ENCODE peak calls at places on chromosomes 2 and 18, in ten cellular contexts. Q is endothelial cell of umbilical vein, V is left ventricle myocardium inferior, F is thoracic aorta, S is colonic mucosa, J is BE2C, G is cardiac muscle cell, I is fibroblast of mammary gland, B is heart right ventricle, E is BJ. X is an unnamed sample.

GRCh38 chr2:171778515-171778914 is 91.2 kb downstream of the DYNC1I2 start:
- DNase-seq in F (no peak), V (no peak), G (no peak), I (no peak), J (no peak), B (no peak), Q (no peak), E (no peak), S (no peak), X (no peak)

GRCh38 chr18:13613591-13614317 is 112.6 kb downstream of the FAM210A start:
- DNase-seq in E (no peak), B (no peak), S (no peak), I (no peak), J (no peak), Q (no peak), G (no peak), F (no peak), V (no peak), X (no peak)

GRCh38 chr18:38241216-38241615 is 675.6 kb upstream of the CELF4 start:
- DNase-seq in F (no peak), B (no peak), G (no peak), V (no peak), S (no peak), J (no peak), I (no peak), Q (no peak), E (no peak), X (no peak)

GRCh38 chr2:156585457-156585856 is 149.3 kb downstream of the GPD2 start:
- DNase-seq in G (no peak), E (no peak), V (no peak), F (no peak), B (no peak), S (no peak), J (no peak), Q (no peak), I (no peak), X (no peak)

GRCh38 chr2:8588831-8589191 is 93.0 kb upstream of the ID2 start:
- DNase-seq in Q (no peak), J (no peak), I (no peak), F (no peak), E (no peak), S (no peak), G (no peak), B (no peak), V (no peak), X (no peak)

GRCh38 chr2:158599609-158600008 is 142.9 kb downstream of the PKP4 start:
- DNase-seq in J (no peak), E (no peak), F (no peak), I (no peak), S (no peak), B (no peak), V (no peak), Q (no peak), G (no peak), X (no peak)

GRCh38 chr18:38369772-38370690 is 804.4 kb upstream of the CELF4 start:
- DNase-seq in F (no peak), G (no peak), B (no peak), J (no peak), V (no peak), S (no peak), I (no peak), E (no peak), Q (no peak), X (no peak)

GRCh38 chr2:215554689-215555088 is 118.8 kb upstream of the FN1 start:
- DNase-seq in F (no peak), E (no peak), G (peak), V (no peak), Q (peak), I (peak), J (no peak), S (no peak), B (no peak), X (no peak)

GRCh38 chr2:5148392-5149085 is 543.6 kb upstream of the SOX11 start:
- DNase-seq in I (no peak), E (no peak), F (no peak), Q (no peak), B (no peak), V (no peak), S (no peak), J (no peak), G (no peak), X (no peak)

GRCh38 chr2:113886479-113887383 is 3.2 kb upstream of the ACTR3 start:
- DNase-seq in J (no peak), I (peak), G (peak), V (peak), E (peak), B (no peak), Q (no peak), F (no peak), S (peak), X (peak)

GRCh38 chr2:149877064-149877463 is 289.5 kb upstream of the MMADHC start:
- DNase-seq in J (no peak), V (no peak), Q (no peak), E (no peak), F (no peak), S (no peak), G (no peak), I (no peak), B (no peak), X (no peak)

GRCh38 chr2:85642725-85643124 is 25.3 kb downstream of the SFTPB start:
- DNase-seq in Q (no peak), S (no peak), V (no peak), J (no peak), F (no peak), B (no peak), G (no peak), E (no peak), I (no peak), X (no peak)

GRCh38 chr2:194867328-194867727 is 789.7 kb upstream of the SLC39A10 start:
- DNase-seq in B (no peak), F (no peak), Q (peak), J (no peak), E (no peak), G (peak), V (no peak), S (no peak), I (peak), X (peak)

GRCh38 chr18:14941792-14942191 is 193.8 kb downstream of the ANKRD30B start:
- DNase-seq in E (no peak), S (no peak), G (no peak), V (no peak), Q (no peak), J (no peak), B (no peak), I (no peak), F (no peak), X (no peak)

GRCh38 chr2:218896501-218897393 is 16.1 kb downstream of the WNT10A start:
- DNase-seq in J (peak), E (no peak), B (no peak), F (no peak), S (peak), Q (no peak), I (no peak), G (no peak), V (no peak), X (peak)

GRCh38 chr18:6948238-6948637 is 169.4 kb downstream of the LAMA1 start:
- DNase-seq in Q (no peak), E (no peak), B (no peak), F (no peak), J (no peak), V (no peak), G (no peak), S (peak), I (no peak), X (no peak)

GRCh38 chr2:42071762-42072161 is 23.9 kb downstream of the PKDCC start:
- DNase-seq in I (peak), J (no peak), F (no peak), S (peak), E (no peak), Q (no peak), G (no peak), B (no peak), V (no peak), X (no peak)

GRCh38 chr2:186304064-186304463 is 182.0 kb upstream of the ZC3H15 start:
- DNase-seq in S (no peak), E (no peak), V (no peak), B (no peak), G (no peak), J (no peak), I (no peak), Q (no peak), F (no peak), X (no peak)

GRCh38 chr2:186308347-186308746 is 177.7 kb upstream of the ZC3H15 start:
- DNase-seq in E (no peak), G (peak), F (no peak), J (no peak), B (no peak), I (peak), S (no peak), V (no peak), Q (peak), X (peak)

GRCh38 chr2:186309901-186310300 is 176.2 kb upstream of the ZC3H15 start:
- DNase-seq in I (peak), Q (no peak), E (no peak), S (no peak), G (peak), F (no peak), V (no peak), J (no peak), B (no peak), X (peak)

GRCh38 chr2:186306754-186307153 is 179.3 kb upstream of the ZC3H15 start:
- DNase-seq in B (no peak), E (no peak), J (no peak), V (no peak), S (no peak), G (no peak), Q (no peak), F (no peak), I (no peak), X (no peak)

GRCh38 chr2:186307871-186308270 is 178.2 kb upstream of the ZC3H15 start:
- DNase-seq in S (no peak), J (no peak), Q (no peak), G (no peak), E (no peak), F (no peak), V (no peak), I (no peak), B (no peak), X (no peak)
- TF ChIP-seq CTCF in S (no peak), J (no peak), Q (no peak), G (no peak), E (no peak), F (no peak), V (no peak), I (no peak), B (no peak), X (no peak)

GRCh38 chr2:174343343-174343637 is 8.5 kb downstream of the SP9 start:
- DNase-seq in G (no peak), E (no peak), S (no peak), V (no peak), B (no peak), Q (no peak), I (no peak), F (no peak), J (no peak), X (no peak)

GRCh38 chr2:174342600-174343342 is 8.0 kb downstream of the SP9 start:
- DNase-seq in J (no peak), F (no peak), G (no peak), E (no peak), S (no peak), B (no peak), V (no peak), Q (peak), I (no peak), X (no peak)

GRCh38 chr2:174340400-174341300 is 5.9 kb downstream of the SP9 start:
- DNase-seq in S (no peak), V (no peak), B (no peak), Q (no peak), G (no peak), J (no peak), I (no peak), E (no peak), F (no peak), X (no peak)

GRCh38 chr2:174341301-174341994 is 6.7 kb downstream of the SP9 start:
- DNase-seq in B (peak), G (peak), J (peak), I (peak), Q (peak), V (peak), S (peak), E (peak), F (no peak), X (peak)

GRCh38 chr2:174341995-174342571 is 7.3 kb downstream of the SP9 start:
- DNase-seq in J (no peak), Q (no peak), V (no peak), E (no peak), G (no peak), I (no peak), F (no peak), S (no peak), B (no peak), X (no peak)
- H3K4me3 ChIP-seq in J (peak), Q (no peak), V (peak), E (no peak), G (peak), I (peak), F (peak), S (no peak), B (no peak), X (no peak)

GRCh38 chr18:59899298-59900221 is at the start of gene PMAIP1:
- DNase-seq in E (no peak), B (peak), J (peak), G (peak), V (peak), I (peak), S (peak), Q (peak), F (peak), X (peak)
- TF ChIP-seq CTCF in E (no peak), B (no peak), J (no peak), G (no peak), V (no peak), I (no peak), S (no peak), Q (no peak), F (no peak), X (no peak)

GRCh38 chr2:96903809-96904208 is 33.9 kb upstream of the SEMA4C start:
- DNase-seq in F (no peak), V (no peak), E (no peak), S (no peak), J (no peak), G (no peak), B (no peak), I (no peak), Q (no peak), X (no peak)

GRCh38 chr2:96906719-96907404 is 37.0 kb upstream of the SEMA4C start:
- DNase-seq in E (no peak), F (peak), I (peak), J (no peak), S (peak), V (peak), Q (no peak), B (peak), G (no peak), X (peak)

GRCh38 chr2:96909651-96910050 is 39.8 kb upstream of the SEMA4C start:
- DNase-seq in G (no peak), B (peak), J (no peak), I (no peak), V (peak), F (no peak), S (no peak), E (no peak), Q (no peak), X (no peak)

GRCh38 chr2:96903318-96903717 is 33.4 kb upstream of the SEMA4C start:
- DNase-seq in E (no peak), F (no peak), J (no peak), V (no peak), B (no peak), S (no peak), G (no peak), I (no peak), Q (no peak), X (no peak)

GRCh38 chr2:96907405-96908041 is 37.6 kb upstream of the SEMA4C start:
- DNase-seq in V (peak), G (peak), S (peak), J (peak), E (no peak), F (peak), I (peak), B (peak), Q (peak), X (peak)
- H3K4me3 ChIP-seq in V (peak), G (no peak), S (no peak), J (no peak), E (no peak), F (peak), I (no peak), B (no peak), Q (no peak), X (no peak)

DNA sequence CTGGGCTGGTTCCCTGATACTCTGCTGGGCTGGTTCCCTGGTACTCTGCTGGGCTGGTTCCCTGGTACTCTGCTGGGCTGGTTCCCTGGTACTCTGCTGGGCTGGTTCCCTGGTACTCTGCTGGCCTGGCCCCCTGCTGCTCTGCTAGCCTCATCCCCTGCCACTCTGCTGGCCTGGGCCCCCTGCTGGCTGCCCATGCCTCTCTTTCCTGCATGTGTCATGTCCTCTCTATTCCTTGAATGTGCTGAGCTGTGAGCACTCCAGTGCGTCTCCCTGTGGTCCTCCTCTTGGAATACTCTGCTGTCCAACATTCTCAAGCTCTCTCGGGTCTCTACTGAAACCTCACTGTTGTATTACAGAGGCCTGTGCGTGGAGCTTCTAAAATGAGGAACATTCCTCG is 216.3 kb downstream of the RNF144A start:
- DNase-seq in Q (no peak), E (no peak), I (no peak), B (no peak), J (peak), V (no peak), F (no peak), G (no peak), S (no peak), X (peak)
- TF ChIP-seq CTCF in Q (no peak), E (peak), I (no peak), B (no peak), J (peak), V (no peak), F (no peak), G (peak), S (no peak), X (peak)

DNA sequence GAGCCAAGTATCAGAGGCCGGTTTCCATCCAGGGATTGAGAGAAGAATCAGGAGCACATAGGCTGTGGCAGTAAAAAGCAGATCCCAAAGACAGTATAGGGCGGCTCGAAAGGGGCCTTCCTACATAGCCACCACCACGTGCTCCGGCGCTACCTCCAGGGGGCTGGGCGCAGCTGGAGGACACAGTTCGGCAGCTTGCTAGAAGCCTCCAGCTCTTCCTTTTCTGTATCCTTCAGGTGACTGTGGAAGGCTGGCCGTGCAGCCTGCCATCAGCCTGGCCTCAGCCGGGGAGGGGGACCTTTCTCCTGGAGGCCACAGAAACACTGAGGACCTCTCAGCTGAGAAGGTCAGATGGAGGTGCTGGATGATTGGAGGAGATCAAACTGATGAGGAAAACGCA is 183.6 kb upstream of the GLI2 start:
- DNase-seq in F (no peak), B (no peak), G (no peak), E (no peak), I (no peak), Q (no peak), S (no peak), J (no peak), V (no peak), X (no peak)
- H3K4me3 ChIP-seq in F (no peak), B (no peak), G (no peak), E (no peak), I (no peak), Q (no peak), S (no peak), J (no peak), V (no peak), X (no peak)

GRCh38 chr18:47397671-47398319 is 146.3 kb upstream of the SKOR2 start:
- DNase-seq in B (no peak), G (no peak), E (no peak), J (no peak), I (peak), V (no peak), Q (no peak), F (no peak), S (peak), X (no peak)
- TF ChIP-seq CTCF in B (no peak), G (no peak), E (peak), J (peak), I (peak), V (no peak), Q (peak), F (no peak), S (peak), X (no peak)

GRCh38 chr2:153416071-153416470 is 62.5 kb downstream of the RPRM start:
- DNase-seq in S (no peak), B (no peak), G (no peak), F (no peak), V (no peak), J (no peak), E (no peak), Q (no peak), I (no peak), X (no peak)
- H3K4me3 ChIP-seq in S (no peak), B (no peak), G (no peak), F (no peak), V (no peak), J (no peak), E (no peak), Q (no peak), I (no peak), X (no peak)

DNA sequence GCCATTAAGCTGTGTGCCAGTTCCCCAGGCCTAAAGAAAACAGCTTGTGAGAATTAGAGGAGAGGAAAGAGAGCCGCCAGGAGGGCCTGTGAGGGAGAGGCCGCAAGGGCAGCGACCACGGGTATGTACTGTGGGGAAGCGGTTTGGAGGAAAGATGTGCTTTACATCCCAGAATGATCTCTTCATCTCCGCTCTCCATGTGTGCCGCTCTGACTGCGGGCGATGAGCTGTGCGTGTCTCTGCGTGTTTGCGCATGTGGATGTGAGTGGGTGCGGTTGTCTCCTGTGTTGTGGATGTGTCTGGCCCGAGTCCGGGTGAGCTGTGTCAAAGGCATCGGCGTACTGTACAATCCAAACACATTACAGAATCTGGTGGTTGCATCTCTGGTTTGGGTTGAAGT is 83.0 kb downstream of the DYSF start:
- DNase-seq in G (no peak), S (no peak), J (no peak), B (no peak), Q (no peak), V (no peak), I (no peak), E (peak), F (no peak), X (peak)
- TF ChIP-seq CTCF in G (no peak), S (no peak), J (no peak), B (no peak), Q (no peak), V (no peak), I (no peak), E (no peak), F (no peak), X (no peak)

GRCh38 chr18:34978953-34979608 is 62.1 kb upstream of the MAPRE2 start:
- DNase-seq in S (peak), V (peak), J (peak), Q (peak), G (peak), E (peak), F (peak), I (peak), B (peak), X (peak)
- H3K4me3 ChIP-seq in S (peak), V (peak), J (peak), Q (peak), G (peak), E (peak), F (peak), I (peak), B (no peak), X (peak)

X was measured in choroid plexus epithelial cell.